ENCODE peak calls at places on chromosomes 5 and 9, in eight cellular contexts. One of them, this sample, is unnamed. For H3K4me1, the result is how much of the 10 kb centered on the place peaks cover.

GRCh38 chr5:133423618-133424282 is 188.6 kb downstream of the FSTL4 start:
- DNase-seq in cardiac muscle cell: peak
- DNase-seq in A549: peak
- DNase-seq in left lung: peak
- DNase-seq in esophagus squamous epithelium: no peak
- DNase-seq in H9: peak
- DNase-seq in stomach: peak
- DNase-seq in IMR-90: peak
- DNase-seq in this sample: peak

GRCh38 chr9:126886194-126886830 is 25.9 kb downstream of the ZBTB34 start:
- DNase-seq in stomach: no peak
- DNase-seq in IMR-90: no peak
- DNase-seq in esophagus squamous epithelium: no peak
- DNase-seq in left lung: no peak
- DNase-seq in A549: no peak
- DNase-seq in H9: peak
- DNase-seq in cardiac muscle cell: no peak
- DNase-seq in this sample: no peak

GRCh38 chr5:174273325-174273724 is 227.8 kb downstream of the NSG2 start:
- DNase-seq in H9: no peak
- DNase-seq in stomach: no peak
- DNase-seq in IMR-90: no peak
- DNase-seq in left lung: no peak
- DNase-seq in esophagus squamous epithelium: no peak
- DNase-seq in A549: no peak
- DNase-seq in cardiac muscle cell: no peak
- DNase-seq in this sample: no peak

GRCh38 chr5:76380346-76381074 is 22.6 kb upstream of the IQGAP2 start:
- DNase-seq in left lung: no peak
- DNase-seq in H9: no peak
- DNase-seq in esophagus squamous epithelium: no peak
- DNase-seq in stomach: no peak
- DNase-seq in IMR-90: no peak
- DNase-seq in A549: no peak
- DNase-seq in cardiac muscle cell: no peak
- DNase-seq in this sample: no peak

GRCh38 chr9:35385042-35385441 is 104.9 kb upstream of the RUSC2 start:
- DNase-seq in cardiac muscle cell: peak
- DNase-seq in stomach: no peak
- DNase-seq in IMR-90: peak
- DNase-seq in esophagus squamous epithelium: no peak
- DNase-seq in H9: no peak
- DNase-seq in left lung: no peak
- DNase-seq in A549: no peak
- DNase-seq in this sample: no peak

GRCh38 chr9:129624168-129624759 is 1.7 kb upstream of the NTMT1 start:
- DNase-seq in stomach: peak
- DNase-seq in left lung: no peak
- DNase-seq in H9: peak
- DNase-seq in cardiac muscle cell: peak
- DNase-seq in esophagus squamous epithelium: no peak
- DNase-seq in IMR-90: peak
- DNase-seq in A549: peak
- DNase-seq in this sample: peak

GRCh38 chr5:81545911-81546310 is 152.0 kb upstream of the ACOT12 start:
- DNase-seq in esophagus squamous epithelium: no peak
- DNase-seq in stomach: no peak
- DNase-seq in IMR-90: no peak
- DNase-seq in H9: no peak
- DNase-seq in A549: no peak
- DNase-seq in cardiac muscle cell: no peak
- DNase-seq in left lung: no peak
- DNase-seq in this sample: no peak

GRCh38 chr5:173302546-173303155 is 25.6 kb downstream of the STC2 start:
- DNase-seq in stomach: no peak
- DNase-seq in A549: peak
- DNase-seq in H9: peak
- DNase-seq in IMR-90: peak
- DNase-seq in left lung: no peak
- DNase-seq in cardiac muscle cell: peak
- DNase-seq in esophagus squamous epithelium: no peak
- DNase-seq in this sample: no peak

GRCh38 chr9:37295178-37295577 is 127.3 kb upstream of the GRHPR start:
- DNase-seq in left lung: no peak
- DNase-seq in esophagus squamous epithelium: no peak
- DNase-seq in A549: no peak
- DNase-seq in H9: no peak
- DNase-seq in stomach: no peak
- DNase-seq in cardiac muscle cell: no peak
- DNase-seq in IMR-90: no peak
- DNase-seq in this sample: no peak

GRCh38 chr9:37297592-37297991 is 124.9 kb upstream of the GRHPR start:
- DNase-seq in H9: no peak
- DNase-seq in IMR-90: no peak
- DNase-seq in A549: no peak
- DNase-seq in left lung: no peak
- DNase-seq in cardiac muscle cell: no peak
- DNase-seq in esophagus squamous epithelium: no peak
- DNase-seq in stomach: no peak
- DNase-seq in this sample: no peak

GRCh38 chr9:37293664-37294524 is 128.6 kb upstream of the GRHPR start:
- DNase-seq in stomach: no peak
- DNase-seq in IMR-90: peak
- DNase-seq in cardiac muscle cell: peak
- DNase-seq in H9: no peak
- DNase-seq in esophagus squamous epithelium: no peak
- DNase-seq in A549: no peak
- DNase-seq in left lung: no peak
- DNase-seq in this sample: no peak

GRCh38 chr9:37292896-37293295 is 129.6 kb upstream of the GRHPR start:
- DNase-seq in esophagus squamous epithelium: no peak
- DNase-seq in A549: no peak
- DNase-seq in H9: no peak
- DNase-seq in stomach: no peak
- DNase-seq in cardiac muscle cell: no peak
- DNase-seq in IMR-90: peak
- DNase-seq in left lung: no peak
- DNase-seq in this sample: no peak

GRCh38 chr9:37295796-37296195 is 126.7 kb upstream of the GRHPR start:
- DNase-seq in left lung: no peak
- DNase-seq in A549: peak
- DNase-seq in cardiac muscle cell: no peak
- DNase-seq in H9: no peak
- DNase-seq in stomach: no peak
- DNase-seq in IMR-90: no peak
- DNase-seq in esophagus squamous epithelium: no peak
- DNase-seq in this sample: no peak
- TF ChIP-seq CTCF in left lung: no peak
- TF ChIP-seq CTCF in A549: peak
- TF ChIP-seq CTCF in cardiac muscle cell: peak
- TF ChIP-seq CTCF in H9: peak
- TF ChIP-seq CTCF in stomach: no peak
- TF ChIP-seq CTCF in IMR-90: no peak
- TF ChIP-seq CTCF in esophagus squamous epithelium: no peak
- TF ChIP-seq CTCF in this sample: no peak

GRCh38 chr5:3029396-3029795 is 277.9 kb upstream of the IRX2 start:
- DNase-seq in A549: no peak
- DNase-seq in esophagus squamous epithelium: no peak
- DNase-seq in cardiac muscle cell: no peak
- DNase-seq in left lung: no peak
- DNase-seq in H9: no peak
- DNase-seq in IMR-90: no peak
- DNase-seq in stomach: no peak
- DNase-seq in this sample: no peak

GRCh38 chr5:3031733-3032378 is 280.4 kb upstream of the IRX2 start:
- DNase-seq in esophagus squamous epithelium: no peak
- DNase-seq in IMR-90: no peak
- DNase-seq in H9: no peak
- DNase-seq in left lung: no peak
- DNase-seq in cardiac muscle cell: no peak
- DNase-seq in stomach: no peak
- DNase-seq in A549: no peak
- DNase-seq in this sample: no peak

GRCh38 chr5:3033033-3033755 is 281.7 kb upstream of the IRX2 start:
- DNase-seq in cardiac muscle cell: no peak
- DNase-seq in esophagus squamous epithelium: no peak
- DNase-seq in H9: no peak
- DNase-seq in stomach: no peak
- DNase-seq in A549: no peak
- DNase-seq in IMR-90: no peak
- DNase-seq in left lung: no peak
- DNase-seq in this sample: no peak

GRCh38 chr5:3032513-3032912 is 281.0 kb upstream of the IRX2 start:
- DNase-seq in H9: no peak
- DNase-seq in A549: no peak
- DNase-seq in esophagus squamous epithelium: no peak
- DNase-seq in IMR-90: no peak
- DNase-seq in stomach: no peak
- DNase-seq in left lung: no peak
- DNase-seq in cardiac muscle cell: no peak
- DNase-seq in this sample: no peak

GRCh38 chr5:3030511-3031165 is 279.2 kb upstream of the IRX2 start:
- DNase-seq in stomach: no peak
- DNase-seq in esophagus squamous epithelium: no peak
- DNase-seq in left lung: no peak
- DNase-seq in A549: no peak
- DNase-seq in H9: no peak
- DNase-seq in IMR-90: no peak
- DNase-seq in cardiac muscle cell: no peak
- DNase-seq in this sample: no peak
- H3K4me1 ChIP-seq in stomach: under half
- H3K4me1 ChIP-seq in esophagus squamous epithelium: under half
- H3K4me1 ChIP-seq in left lung: under half
- H3K4me1 ChIP-seq in A549: under half
- H3K4me1 ChIP-seq in H9: under half
- H3K4me1 ChIP-seq in IMR-90: under half
- H3K4me1 ChIP-seq in cardiac muscle cell: under half
- H3K4me1 ChIP-seq in this sample: under half

GRCh38 chr5:154176191-154176590 is 14.3 kb upstream of the GALNT10 start:
- DNase-seq in cardiac muscle cell: peak
- DNase-seq in A549: no peak
- DNase-seq in left lung: no peak
- DNase-seq in IMR-90: peak
- DNase-seq in esophagus squamous epithelium: no peak
- DNase-seq in H9: no peak
- DNase-seq in stomach: no peak
- DNase-seq in this sample: no peak
- H3K27ac ChIP-seq in cardiac muscle cell: no peak
- H3K27ac ChIP-seq in A549: no peak
- H3K27ac ChIP-seq in left lung: no peak
- H3K27ac ChIP-seq in IMR-90: no peak
- H3K27ac ChIP-seq in esophagus squamous epithelium: no peak
- H3K27ac ChIP-seq in H9: no peak
- H3K27ac ChIP-seq in stomach: no peak
- H3K27ac ChIP-seq in this sample: no peak

DNA sequence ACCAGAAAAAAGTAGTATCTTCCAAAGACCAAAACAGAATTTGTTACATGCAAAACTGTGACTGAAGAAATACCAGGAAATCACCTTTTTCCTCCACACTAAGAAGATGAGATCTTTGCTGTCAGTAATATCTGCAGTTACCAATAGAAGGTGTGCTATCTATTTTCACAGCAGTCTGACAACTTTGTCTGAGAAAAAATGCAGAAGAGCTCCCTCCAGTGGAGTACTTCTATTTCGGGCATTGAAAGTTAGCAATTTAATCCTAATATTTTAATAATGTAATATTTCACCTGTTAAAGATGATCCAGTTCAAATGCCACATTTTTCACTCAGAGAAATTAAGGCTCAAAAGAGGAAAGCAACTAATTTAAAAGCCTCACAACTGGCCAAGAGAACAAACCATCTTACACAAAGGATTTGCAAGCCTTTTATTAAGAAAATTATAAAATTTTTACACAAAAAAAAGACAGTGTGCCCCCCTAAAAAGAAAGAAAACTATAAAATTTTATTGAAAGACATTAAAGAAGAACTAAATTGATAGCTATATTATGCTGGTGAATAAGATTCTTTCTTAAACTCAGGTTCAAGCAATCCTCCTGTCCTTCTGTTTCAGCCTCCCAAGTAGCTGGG is 50.6 kb downstream of the DEPDC1B start:
- DNase-seq in A549: peak
- DNase-seq in H9: no peak
- DNase-seq in esophagus squamous epithelium: no peak
- DNase-seq in cardiac muscle cell: peak
- DNase-seq in left lung: no peak
- DNase-seq in IMR-90: peak
- DNase-seq in stomach: no peak
- DNase-seq in this sample: no peak
- TF ChIP-seq CTCF in A549: peak
- TF ChIP-seq CTCF in H9: peak
- TF ChIP-seq CTCF in esophagus squamous epithelium: peak
- TF ChIP-seq CTCF in cardiac muscle cell: peak
- TF ChIP-seq CTCF in left lung: peak
- TF ChIP-seq CTCF in IMR-90: peak
- TF ChIP-seq CTCF in stomach: no peak
- TF ChIP-seq CTCF in this sample: peak

DNA sequence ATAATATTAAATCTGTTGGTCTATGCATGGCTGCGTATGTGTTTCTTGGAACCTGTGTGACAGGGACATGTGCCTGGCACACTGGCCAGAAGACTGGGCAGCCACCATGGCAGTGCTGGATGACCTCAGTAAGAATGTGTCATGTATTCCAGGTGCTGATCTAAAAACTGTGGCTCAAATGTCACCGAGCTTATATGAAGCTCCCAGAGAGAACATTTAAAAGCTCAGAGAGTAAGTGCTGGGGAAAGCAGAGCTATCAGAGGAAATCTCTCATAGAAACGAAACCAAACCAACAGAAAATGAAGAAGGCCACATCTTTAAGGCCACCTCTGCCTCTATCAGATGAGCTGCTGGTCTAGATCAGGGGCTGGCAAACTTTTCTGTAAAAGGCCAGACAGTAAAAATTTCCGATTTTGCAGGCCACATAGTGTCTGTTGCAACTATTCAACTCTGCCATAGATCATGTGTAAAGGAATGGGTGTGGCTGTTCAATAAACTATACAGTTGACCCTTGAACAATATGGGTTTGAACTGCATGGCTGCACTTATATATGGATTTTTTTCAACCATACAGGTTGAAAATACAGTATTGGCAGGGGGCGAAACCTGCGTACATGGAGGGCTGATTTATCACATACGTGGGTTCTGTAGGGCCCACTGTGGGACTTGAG is 31.8 kb downstream of the TSTD2 start:
- DNase-seq in stomach: no peak
- DNase-seq in left lung: no peak
- DNase-seq in IMR-90: no peak
- DNase-seq in cardiac muscle cell: no peak
- DNase-seq in A549: no peak
- DNase-seq in H9: no peak
- DNase-seq in esophagus squamous epithelium: no peak
- DNase-seq in this sample: no peak
- H3K4me1 ChIP-seq in stomach: under half
- H3K4me1 ChIP-seq in left lung: under half
- H3K4me1 ChIP-seq in IMR-90: under half
- H3K4me1 ChIP-seq in cardiac muscle cell: under half
- H3K4me1 ChIP-seq in A549: under half
- H3K4me1 ChIP-seq in H9: under half
- H3K4me1 ChIP-seq in esophagus squamous epithelium: under half
- H3K4me1 ChIP-seq in this sample: under half